ENCODE peak calls at places on chromosome 11, in six cellular contexts. One of them, this sample, is unnamed.

GRCh38 chr11:112477929-112478317 is 217.3 kb upstream of the PLET1 start:
- DNase-seq in PC-3: peak; percentile 50
- DNase-seq in GM20000: no peak
- DNase-seq in type B pancreatic cell: no peak
- DNase-seq in fibroblast of pulmonary artery: no peak
- DNase-seq in A549: no peak
- DNase-seq in this sample: no peak

GRCh38 chr11:13999704-14000103 is 37.2 kb downstream of the SPON1 start:
- DNase-seq in PC-3: peak; percentile 33
- DNase-seq in GM20000: no peak
- DNase-seq in type B pancreatic cell: no peak
- DNase-seq in fibroblast of pulmonary artery: no peak
- DNase-seq in A549: no peak
- DNase-seq in this sample: no peak

GRCh38 chr11:23078289-23078971 is 218.2 kb upstream of the CCDC179 start:
- DNase-seq in PC-3: peak; percentile 65
- DNase-seq in GM20000: peak; percentile 7
- DNase-seq in type B pancreatic cell: no peak
- DNase-seq in fibroblast of pulmonary artery: peak; percentile 23
- DNase-seq in A549: no peak
- DNase-seq in this sample: peak; percentile 15

GRCh38 chr11:93542753-93543246 is 391 bp downstream of the SMCO4 start:
- DNase-seq in PC-3: no peak
- DNase-seq in GM20000: no peak
- DNase-seq in type B pancreatic cell: no peak
- DNase-seq in fibroblast of pulmonary artery: no peak
- DNase-seq in A549: no peak
- DNase-seq in this sample: no peak

GRCh38 chr11:11478687-11479086 is 125.6 kb upstream of the CSNK2A3 start:
- DNase-seq in PC-3: no peak
- DNase-seq in GM20000: no peak
- DNase-seq in type B pancreatic cell: no peak
- DNase-seq in fibroblast of pulmonary artery: no peak
- DNase-seq in A549: no peak
- DNase-seq in this sample: no peak

GRCh38 chr11:131349368-131350086 is 20.9 kb upstream of the NTM start:
- DNase-seq in PC-3: no peak
- DNase-seq in GM20000: no peak
- DNase-seq in type B pancreatic cell: no peak
- DNase-seq in fibroblast of pulmonary artery: no peak
- DNase-seq in A549: no peak
- DNase-seq in this sample: no peak

GRCh38 chr11:19437760-19438159 is 197.0 kb upstream of the E2F8 start:
- DNase-seq in PC-3: peak; percentile 95
- DNase-seq in GM20000: no peak
- DNase-seq in type B pancreatic cell: no peak
- DNase-seq in fibroblast of pulmonary artery: peak; percentile 80
- DNase-seq in A549: peak; percentile 39
- DNase-seq in this sample: no peak

GRCh38 chr11:124769804-124770774 is 8.0 kb upstream of the ESAM start:
- DNase-seq in PC-3: peak; percentile 90
- DNase-seq in GM20000: no peak
- DNase-seq in type B pancreatic cell: no peak
- DNase-seq in fibroblast of pulmonary artery: peak; percentile 63
- DNase-seq in A549: peak; percentile 62
- DNase-seq in this sample: no peak

GRCh38 chr11:126284829-126285228 is 1.9 kb downstream of the TIRAP start:
- DNase-seq in PC-3: peak; percentile 99
- DNase-seq in GM20000: peak; percentile 77
- DNase-seq in type B pancreatic cell: no peak
- DNase-seq in fibroblast of pulmonary artery: peak; percentile 94
- DNase-seq in A549: peak; percentile 48
- DNase-seq in this sample: peak; percentile 66

GRCh38 chr11:130389315-130389935 is 39.0 kb downstream of the ADAMTS8 start:
- DNase-seq in PC-3: no peak
- DNase-seq in GM20000: no peak
- DNase-seq in type B pancreatic cell: no peak
- DNase-seq in fibroblast of pulmonary artery: no peak
- DNase-seq in A549: no peak
- DNase-seq in this sample: no peak

GRCh38 chr11:127110542-127110941 is 110.0 kb upstream of the KIRREL3 start:
- DNase-seq in PC-3: no peak
- DNase-seq in GM20000: no peak
- DNase-seq in type B pancreatic cell: no peak
- DNase-seq in fibroblast of pulmonary artery: no peak
- DNase-seq in A549: no peak
- DNase-seq in this sample: no peak

GRCh38 chr11:130868865-130869264 is 47.4 kb downstream of the SNX19 start:
- DNase-seq in PC-3: no peak
- DNase-seq in GM20000: no peak
- DNase-seq in type B pancreatic cell: no peak
- DNase-seq in fibroblast of pulmonary artery: no peak
- DNase-seq in A549: no peak
- DNase-seq in this sample: no peak

GRCh38 chr11:15074206-15075161 is 1.1 kb downstream of the CALCB start:
- DNase-seq in PC-3: peak; percentile 64
- DNase-seq in GM20000: peak; percentile 54
- DNase-seq in type B pancreatic cell: peak; percentile 90
- DNase-seq in fibroblast of pulmonary artery: peak; percentile 67
- DNase-seq in A549: peak; percentile 85
- DNase-seq in this sample: peak; percentile 63

DNA sequence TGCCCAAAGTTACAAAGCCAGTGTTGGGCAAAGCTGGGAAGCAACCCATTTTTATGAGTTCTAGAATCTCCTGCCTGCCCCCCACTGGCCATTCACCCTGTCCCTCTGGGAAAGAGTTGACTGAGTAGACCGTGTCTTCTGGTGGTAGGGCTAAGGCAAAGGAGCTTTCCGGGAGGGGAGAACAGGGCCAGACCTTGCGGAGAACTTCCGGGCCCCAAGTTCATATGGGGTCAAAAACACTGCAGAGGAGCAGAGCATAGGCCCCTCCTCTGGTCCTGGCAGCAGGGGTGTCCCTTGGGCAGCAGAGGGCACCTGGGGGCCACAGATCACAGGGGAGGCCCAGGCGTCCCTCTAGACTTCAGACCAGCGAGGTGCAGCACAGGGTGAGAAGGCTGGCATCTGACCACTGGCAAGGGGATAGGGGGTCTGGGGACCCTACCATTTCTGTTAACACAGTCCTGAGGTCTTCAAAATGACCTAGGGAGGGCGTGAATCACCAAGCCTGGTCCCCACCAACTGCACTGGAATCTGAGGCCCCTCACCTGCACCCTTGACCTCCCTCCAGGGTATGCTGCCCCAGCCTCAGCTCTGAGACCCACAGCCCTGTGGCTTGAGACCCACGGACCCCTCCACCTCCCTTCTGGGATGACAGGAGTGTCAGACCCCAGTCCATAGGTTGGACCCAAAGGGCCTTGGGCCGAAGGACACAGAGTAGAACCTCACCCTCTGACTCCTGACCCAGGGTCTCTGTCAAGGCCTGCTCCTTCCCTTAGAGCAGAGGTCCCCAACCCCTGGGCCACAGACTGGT is 1.3 kb upstream of the ARAP1 start:
- DNase-seq in PC-3: peak; percentile 21
- DNase-seq in GM20000: peak; percentile 44
- DNase-seq in type B pancreatic cell: no peak
- DNase-seq in fibroblast of pulmonary artery: no peak
- DNase-seq in A549: no peak
- DNase-seq in this sample: no peak
- TF ChIP-seq CTCF in PC-3: peak; percentile 41
- TF ChIP-seq CTCF in GM20000: no peak
- TF ChIP-seq CTCF in type B pancreatic cell: no peak
- TF ChIP-seq CTCF in fibroblast of pulmonary artery: no peak
- TF ChIP-seq CTCF in A549: peak; percentile 5
- TF ChIP-seq CTCF in this sample: peak; percentile 21

GRCh38 chr11:121659811-121660210 is 207.0 kb upstream of the SORL1-AS1 start:
- DNase-seq in PC-3: no peak
- DNase-seq in GM20000: no peak
- DNase-seq in type B pancreatic cell: no peak
- DNase-seq in fibroblast of pulmonary artery: no peak
- DNase-seq in A549: no peak
- DNase-seq in this sample: no peak

GRCh38 chr11:121665211-121665838 is 212.6 kb upstream of the SORL1-AS1 start:
- DNase-seq in PC-3: no peak
- DNase-seq in GM20000: no peak
- DNase-seq in type B pancreatic cell: no peak
- DNase-seq in fibroblast of pulmonary artery: no peak
- DNase-seq in A549: no peak
- DNase-seq in this sample: no peak

GRCh38 chr11:121664144-121664543 is 211.4 kb upstream of the SORL1-AS1 start:
- DNase-seq in PC-3: no peak
- DNase-seq in GM20000: no peak
- DNase-seq in type B pancreatic cell: no peak
- DNase-seq in fibroblast of pulmonary artery: no peak
- DNase-seq in A549: no peak
- DNase-seq in this sample: no peak

GRCh38 chr11:121657191-121657590 is 204.4 kb upstream of the SORL1-AS1 start:
- DNase-seq in PC-3: no peak
- DNase-seq in GM20000: no peak
- DNase-seq in type B pancreatic cell: no peak
- DNase-seq in fibroblast of pulmonary artery: no peak
- DNase-seq in A549: no peak
- DNase-seq in this sample: no peak

DNA sequence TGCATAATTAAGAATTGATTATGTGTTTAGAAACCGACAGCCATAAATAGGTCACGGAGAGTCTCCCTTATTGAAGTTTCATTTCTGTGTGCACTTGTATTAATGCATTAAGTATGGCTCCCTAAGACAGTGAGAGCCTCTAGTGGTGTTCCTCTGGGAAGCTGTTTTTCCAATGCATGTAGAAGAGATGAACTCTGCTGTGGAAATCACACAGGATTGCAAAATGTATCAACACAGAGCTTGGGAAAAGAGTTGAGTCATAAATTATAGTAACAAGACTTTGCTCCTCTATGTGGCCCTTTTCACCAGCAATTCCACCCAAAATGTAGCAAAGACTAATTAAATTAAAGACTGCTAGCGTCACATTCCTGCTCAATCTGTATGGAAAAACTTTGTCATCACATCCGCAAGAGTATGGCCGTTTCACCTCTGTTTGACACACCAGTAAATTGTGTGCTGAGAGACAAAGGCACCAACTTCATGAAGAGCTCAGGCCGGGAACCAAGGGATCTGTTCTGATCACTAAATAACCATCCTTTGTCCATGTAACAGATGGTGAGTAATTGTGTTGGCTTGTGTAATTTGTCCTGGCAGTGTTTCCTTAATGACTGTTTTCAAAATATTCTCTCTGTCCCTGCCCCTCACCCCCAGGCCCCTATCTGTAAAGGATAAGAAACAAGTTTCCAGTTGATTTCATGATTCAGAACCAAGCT is 209.2 kb upstream of the SORL1-AS1 start:
- DNase-seq in PC-3: peak; percentile 51
- DNase-seq in GM20000: no peak
- DNase-seq in type B pancreatic cell: no peak
- DNase-seq in fibroblast of pulmonary artery: peak; percentile 85
- DNase-seq in A549: no peak
- DNase-seq in this sample: no peak
- TF ChIP-seq CTCF in PC-3: no peak
- TF ChIP-seq CTCF in GM20000: no peak
- TF ChIP-seq CTCF in type B pancreatic cell: no peak
- TF ChIP-seq CTCF in fibroblast of pulmonary artery: peak; percentile 30
- TF ChIP-seq CTCF in A549: no peak
- TF ChIP-seq CTCF in this sample: no peak

GRCh38 chr11:61475433-61475832 is 33.1 kb upstream of the LRRC10B start:
- DNase-seq in PC-3: no peak
- DNase-seq in GM20000: no peak
- DNase-seq in type B pancreatic cell: no peak
- DNase-seq in fibroblast of pulmonary artery: no peak
- DNase-seq in A549: no peak
- DNase-seq in this sample: no peak

GRCh38 chr11:61477126-61477525 is 31.4 kb upstream of the LRRC10B start:
- DNase-seq in PC-3: no peak
- DNase-seq in GM20000: no peak
- DNase-seq in type B pancreatic cell: no peak
- DNase-seq in fibroblast of pulmonary artery: no peak
- DNase-seq in A549: no peak
- DNase-seq in this sample: no peak

GRCh38 chr11:61480936-61481335 is 27.6 kb upstream of the LRRC10B start:
- DNase-seq in PC-3: peak; percentile 58
- DNase-seq in GM20000: no peak
- DNase-seq in type B pancreatic cell: no peak
- DNase-seq in fibroblast of pulmonary artery: peak; percentile 34
- DNase-seq in A549: peak; percentile 55
- DNase-seq in this sample: no peak

GRCh38 chr11:61480261-61480660 is 28.3 kb upstream of the LRRC10B start:
- DNase-seq in PC-3: no peak
- DNase-seq in GM20000: no peak
- DNase-seq in type B pancreatic cell: no peak
- DNase-seq in fibroblast of pulmonary artery: no peak
- DNase-seq in A549: no peak
- DNase-seq in this sample: no peak

DNA sequence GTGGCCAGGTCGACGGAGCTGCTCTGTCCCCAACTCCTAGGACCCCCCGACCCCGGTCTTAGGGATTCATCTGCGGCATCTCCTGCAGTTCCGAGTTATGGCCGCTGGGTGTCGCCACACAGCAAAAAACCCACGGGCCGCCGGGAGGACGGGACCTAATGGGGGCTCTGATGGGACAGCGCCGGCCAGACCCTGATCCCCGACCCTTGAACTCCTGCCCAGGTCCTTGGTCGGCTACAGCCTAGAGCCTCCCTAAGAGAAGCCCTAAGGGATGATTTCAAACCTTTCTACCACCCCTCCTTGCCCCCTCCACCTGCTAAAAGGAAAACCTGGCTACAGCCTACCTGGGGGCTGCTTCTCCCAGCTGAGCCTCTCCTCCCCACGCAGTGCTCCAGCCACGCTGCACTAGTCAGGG is 30.8 kb upstream of the LRRC10B start:
- DNase-seq in PC-3: peak; percentile 64
- DNase-seq in GM20000: peak; percentile 77
- DNase-seq in type B pancreatic cell: no peak
- DNase-seq in fibroblast of pulmonary artery: peak; percentile 33
- DNase-seq in A549: peak; percentile 37
- DNase-seq in this sample: peak; percentile 82
- TF ChIP-seq CTCF in PC-3: peak; percentile 99
- TF ChIP-seq CTCF in GM20000: peak; percentile 90
- TF ChIP-seq CTCF in type B pancreatic cell: peak; percentile 98
- TF ChIP-seq CTCF in fibroblast of pulmonary artery: peak; percentile 75
- TF ChIP-seq CTCF in A549: peak; percentile 88
- TF ChIP-seq CTCF in this sample: peak; percentile 89

DNA sequence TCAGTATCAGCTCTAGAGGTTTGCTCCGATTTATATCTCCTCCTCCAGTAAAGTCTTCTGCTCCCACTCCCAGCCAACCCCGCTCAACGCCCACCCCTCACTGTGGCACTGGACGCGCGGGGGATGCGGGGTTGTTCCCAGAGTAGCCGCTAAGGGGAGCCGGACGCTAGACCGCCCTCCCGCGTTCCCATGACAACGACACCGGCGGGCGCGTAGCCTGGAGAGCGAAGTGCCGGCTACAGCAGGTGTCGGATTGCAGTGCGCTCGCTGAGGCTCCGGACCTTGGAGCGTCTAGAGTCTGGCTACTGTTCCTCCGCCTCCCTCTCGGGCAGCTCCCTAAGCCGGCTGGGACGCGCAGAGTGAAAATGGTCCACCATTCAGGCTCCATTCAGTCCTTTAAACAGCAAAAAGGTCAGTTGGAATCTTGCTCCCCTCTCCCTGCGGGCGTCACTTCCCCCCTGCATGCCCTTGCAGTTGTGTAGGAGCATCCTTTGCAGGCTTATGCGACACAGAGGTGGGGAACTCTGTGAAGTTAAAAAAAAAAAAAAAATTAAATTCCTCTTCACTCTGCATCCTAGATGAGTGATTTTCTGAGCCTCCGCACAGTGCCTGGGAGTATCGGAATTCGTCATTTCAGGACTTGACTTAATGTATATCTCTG is at the start of gene ANO3:
- DNase-seq in PC-3: peak; percentile 63
- DNase-seq in GM20000: peak; percentile 49
- DNase-seq in type B pancreatic cell: peak; percentile 88
- DNase-seq in fibroblast of pulmonary artery: peak; percentile 82
- DNase-seq in A549: peak; percentile 74
- DNase-seq in this sample: peak; percentile 53
- TF ChIP-seq CTCF in PC-3: peak; percentile 47
- TF ChIP-seq CTCF in GM20000: peak; percentile 8
- TF ChIP-seq CTCF in type B pancreatic cell: peak; percentile 81
- TF ChIP-seq CTCF in fibroblast of pulmonary artery: peak; percentile 60
- TF ChIP-seq CTCF in A549: peak; percentile 42
- TF ChIP-seq CTCF in this sample: peak; percentile 31

This sample was measured in GM10248.